ENCODE peak calls at places on chromosomes 7 and 10, in five cellular contexts. W is colonic mucosa, Q is ovary, P is IMR-90, E is left ventricle myocardium inferior. B is an unnamed sample.

GRCh38 chr10:43255644-43256431 is 11.0 kb downstream of the RASGEF1A start:
- DNase-seq in W (peak; percentile 28), Q (no peak), P (no peak), E (no peak), B (peak; percentile 49)

GRCh38 chr10:76544789-76545188 is 1092.8 kb downstream of the KCNMA1 start:
- DNase-seq in W (no peak), Q (no peak), P (no peak), E (no peak), B (no peak)

GRCh38 chr7:108486291-108486966 is 30.2 kb upstream of the NRCAM start:
- DNase-seq in W (no peak), Q (no peak), P (peak; percentile 67), E (no peak), B (no peak)

GRCh38 chr7:4755045-4755444 is 20.4 kb upstream of the AP5Z1 start:
- DNase-seq in W (no peak), Q (no peak), P (no peak), E (no peak), B (no peak)

GRCh38 chr7:2956526-2957368 is 86.9 kb downstream of the CARD11 start:
- DNase-seq in W (no peak), Q (no peak), P (peak; percentile 67), E (no peak), B (no peak)

GRCh38 chr10:25078659-25079429 is 62.4 kb downstream of the THNSL1 start:
- DNase-seq in W (peak; percentile 53), Q (no peak), P (no peak), E (no peak), B (no peak)

GRCh38 chr10:24415455-24416169 is 206.7 kb downstream of the KIAA1217 start:
- DNase-seq in W (peak; percentile 91), Q (peak; percentile 94), P (peak; percentile 22), E (peak; percentile 91), B (peak; percentile 56)

GRCh38 chr10:71371750-71372166 is 25.0 kb upstream of the CDH23 start:
- DNase-seq in W (no peak), Q (no peak), P (no peak), E (no peak), B (no peak)

GRCh38 chr7:109343662-109344061 is 774.0 kb downstream of the DNAJB9 start:
- DNase-seq in W (no peak), Q (no peak), P (no peak), E (no peak), B (no peak)

GRCh38 chr10:122779924-122780323 is 65.7 kb downstream of the CUZD1 start:
- DNase-seq in W (no peak), Q (no peak), P (no peak), E (no peak), B (no peak)

GRCh38 chr7:105768898-105769507 is 107.4 kb downstream of the ATXN7L1 start:
- DNase-seq in W (no peak), Q (no peak), P (no peak), E (no peak), B (no peak)

GRCh38 chr10:3948843-3949242 is 163.8 kb upstream of the KLF6 start:
- DNase-seq in W (no peak), Q (no peak), P (peak; percentile 79), E (no peak), B (no peak)

GRCh38 chr10:88038268-88038667 is 174.8 kb downstream of the PTEN start:
- DNase-seq in W (no peak), Q (no peak), P (peak; percentile 92), E (no peak), B (no peak)

DNA sequence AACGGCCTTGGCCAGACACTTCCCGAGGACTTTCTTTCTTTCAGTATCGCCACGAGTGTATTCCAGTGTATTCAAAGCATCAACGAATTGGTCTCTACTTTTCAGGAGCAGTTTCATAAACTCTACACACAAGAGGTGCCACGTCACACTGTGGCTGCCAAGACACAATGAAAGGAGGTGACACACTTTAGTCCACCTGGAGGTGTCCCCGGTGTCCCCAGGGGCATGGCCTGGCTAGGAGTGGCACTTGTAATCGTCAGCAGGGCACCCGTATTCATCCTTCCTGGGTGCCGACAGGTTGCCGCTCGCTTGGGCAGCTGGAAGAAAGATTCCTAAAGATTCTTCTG is 5.0 kb downstream of the TNS3 start:
- DNase-seq in W (no peak), Q (no peak), P (no peak), E (no peak), B (no peak)
- H3K4me3 ChIP-seq in W (no peak overlapping the region), Q (peak overlapping the region; percentile 23), P (no peak overlapping the region), E (peak overlapping the region; percentile 49), B (no peak overlapping the region)

GRCh38 chr10:108629843-108630242 is 1293.5 kb downstream of the XPNPEP1 start:
- DNase-seq in W (no peak), Q (no peak), P (no peak), E (no peak), B (no peak)
- TF ChIP-seq CTCF in W (no peak), Q (no peak), P (no peak), E (no peak), B (no peak)

GRCh38 chr10:69475433-69475830 is 24.2 kb downstream of the TSPAN15 start:
- DNase-seq in W (no peak), Q (no peak), P (no peak), E (no peak), B (no peak)
- H3K27ac ChIP-seq in W (peak overlapping the region; percentile 70), Q (no peak overlapping the region), P (no peak overlapping the region), E (peak overlapping the region; percentile 67), B (no peak overlapping the region)

GRCh38 chr7:36034020-36034419 is 119.0 kb upstream of the EEPD1 start:
- DNase-seq in W (no peak), Q (no peak), P (peak; percentile 49), E (no peak), B (no peak)

GRCh38 chr7:36038063-36038721 is 114.9 kb upstream of the EEPD1 start:
- DNase-seq in W (no peak), Q (no peak), P (no peak), E (no peak), B (no peak)

GRCh38 chr7:36039243-36039642 is 113.8 kb upstream of the EEPD1 start:
- DNase-seq in W (no peak), Q (no peak), P (no peak), E (no peak), B (no peak)

GRCh38 chr7:36037121-36037662 is 115.9 kb upstream of the EEPD1 start:
- DNase-seq in W (peak; percentile 34), Q (no peak), P (peak; percentile 74), E (peak; percentile 50), B (peak; percentile 57)

GRCh38 chr7:36036590-36036989 is 116.5 kb upstream of the EEPD1 start:
- DNase-seq in W (no peak), Q (no peak), P (no peak), E (peak; percentile 47), B (no peak)
- H3K4me3 ChIP-seq in W (no peak overlapping the region), Q (no peak overlapping the region), P (no peak overlapping the region), E (peak overlapping the region; percentile 26), B (no peak overlapping the region)

DNA sequence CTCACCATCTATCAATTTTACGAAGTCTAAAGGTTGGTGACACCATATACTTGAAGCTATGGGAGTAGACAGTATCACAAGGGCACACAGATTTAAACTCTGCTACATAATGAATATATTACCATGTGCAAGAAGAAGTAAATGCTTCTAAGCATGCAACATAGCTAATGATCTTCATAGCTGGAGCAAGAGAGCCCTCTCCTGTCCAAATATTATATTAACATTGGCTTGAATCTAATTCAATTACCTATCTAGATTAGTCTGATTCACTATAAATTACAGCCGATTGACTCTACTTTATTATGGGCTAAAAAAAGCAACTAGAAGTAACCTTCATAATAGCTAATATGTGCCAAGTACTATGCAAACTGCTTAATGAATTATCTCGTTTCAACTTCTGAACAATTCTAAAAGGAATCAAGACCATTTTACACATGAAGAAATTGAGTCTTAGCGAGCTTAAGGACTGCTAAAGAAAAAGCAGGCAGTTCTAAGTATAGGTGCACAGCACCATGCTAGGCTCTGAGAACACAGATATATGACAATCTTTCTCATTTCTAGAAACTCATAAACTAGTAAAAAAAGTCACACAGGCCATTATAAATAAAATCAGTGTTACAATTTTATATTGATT is 21.9 kb downstream of the FRA10AC1 start:
- DNase-seq in W (no peak), Q (no peak), P (peak; percentile 37), E (no peak), B (no peak)
- TF ChIP-seq CTCF in W (peak; percentile 23), Q (no peak), P (peak; percentile 57), E (peak; percentile 59), B (peak; percentile 52)

GRCh38 chr7:101723835-101724234 is 93.6 kb upstream of the CUX1 start:
- DNase-seq in W (no peak), Q (no peak), P (no peak), E (no peak), B (no peak)

GRCh38 chr7:101718747-101719260 is 89.7 kb upstream of the MYL10 start:
- DNase-seq in W (no peak), Q (no peak), P (no peak), E (no peak), B (no peak)

GRCh38 chr7:101722247-101722646 is 93.2 kb upstream of the MYL10 start:
- DNase-seq in W (no peak), Q (no peak), P (peak; percentile 63), E (no peak), B (no peak)

GRCh38 chr7:101717986-101718746 is 89.1 kb upstream of the MYL10 start:
- DNase-seq in W (peak; percentile 31), Q (no peak), P (peak; percentile 86), E (peak; percentile 20), B (peak; percentile 8)

GRCh38 chr7:101720324-101720723 is 91.2 kb upstream of the MYL10 start:
- DNase-seq in W (no peak), Q (no peak), P (no peak), E (no peak), B (no peak)
- H3K27ac ChIP-seq in W (no peak overlapping the region), Q (no peak overlapping the region), P (no peak overlapping the region), E (no peak overlapping the region), B (no peak overlapping the region)

GRCh38 chr7:156998988-156999610 is 11.4 kb downstream of the MNX1 start:
- DNase-seq in W (peak; percentile 29), Q (no peak), P (no peak), E (no peak), B (no peak)

GRCh38 chr7:157001920-157002818 is 8.3 kb downstream of the MNX1 start:
- DNase-seq in W (peak; percentile 17), Q (no peak), P (no peak), E (no peak), B (no peak)

GRCh38 chr7:157000047-157000726 is 10.3 kb downstream of the MNX1 start:
- DNase-seq in W (peak; percentile 65), Q (no peak), P (no peak), E (no peak), B (no peak)

GRCh38 chr7:157000741-157001653 is 9.5 kb downstream of the MNX1 start:
- DNase-seq in W (peak; percentile 26), Q (no peak), P (no peak), E (no peak), B (no peak)

GRCh38 chr7:156999611-157000046 is 10.8 kb downstream of the MNX1 start:
- DNase-seq in W (peak; percentile 62), Q (no peak), P (no peak), E (no peak), B (no peak)
- H3K4me3 ChIP-seq in W (peak overlapping the region; percentile 53), Q (peak overlapping the region; percentile 19), P (no peak overlapping the region), E (peak overlapping the region; percentile 62), B (peak overlapping the region; percentile 59)

GRCh38 chr10:20858292-20859124 is 38.6 kb downstream of the NEBL start:
- DNase-seq in W (no peak), Q (no peak), P (peak; percentile 22), E (no peak), B (no peak)
- TF ChIP-seq CTCF in W (no peak), Q (no peak), P (peak; percentile 56), E (peak; percentile 56), B (peak; percentile 51)